ENCODE peak calls at places on chromosomes 4 and X, in ten cellular contexts. One of them, this sample, is unnamed.

GRCh38 chrX:39318497-39319343 is 517.5 kb downstream of the MID1IP1 start:
- DNase-seq in heart left ventricle: peak; percentile 28
- DNase-seq in tibial nerve: no peak
- DNase-seq in suprapubic skin: no peak
- DNase-seq in HCT116: no peak
- DNase-seq in IMR-90: no peak
- DNase-seq in thyroid gland: peak; percentile 8
- DNase-seq in stomach: no peak
- DNase-seq in sigmoid colon: peak; percentile 84
- DNase-seq in transverse colon: no peak
- DNase-seq in this sample: peak; percentile 63

GRCh38 chr4:173666-174314 is 49.5 kb downstream of the ZNF718 start:
- DNase-seq in heart left ventricle: no peak
- DNase-seq in tibial nerve: no peak
- DNase-seq in suprapubic skin: no peak
- DNase-seq in HCT116: no peak
- DNase-seq in IMR-90: no peak
- DNase-seq in thyroid gland: no peak
- DNase-seq in stomach: no peak
- DNase-seq in sigmoid colon: no peak
- DNase-seq in transverse colon: no peak
- DNase-seq in this sample: no peak

GRCh38 chrX:69231903-69232302 is 66.7 kb upstream of the PJA1 start:
- DNase-seq in heart left ventricle: no peak
- DNase-seq in tibial nerve: no peak
- DNase-seq in suprapubic skin: no peak
- DNase-seq in HCT116: no peak
- DNase-seq in IMR-90: no peak
- DNase-seq in thyroid gland: no peak
- DNase-seq in stomach: no peak
- DNase-seq in sigmoid colon: no peak
- DNase-seq in transverse colon: no peak
- DNase-seq in this sample: peak; percentile 17

GRCh38 chr4:74968456-74969164 is 35.7 kb downstream of the PARM1 start:
- DNase-seq in heart left ventricle: no peak
- DNase-seq in tibial nerve: no peak
- DNase-seq in suprapubic skin: no peak
- DNase-seq in HCT116: no peak
- DNase-seq in IMR-90: no peak
- DNase-seq in thyroid gland: no peak
- DNase-seq in stomach: no peak
- DNase-seq in sigmoid colon: no peak
- DNase-seq in transverse colon: no peak
- DNase-seq in this sample: no peak

GRCh38 chr4:179893967-179894590 is 2349.1 kb upstream of the TENM3 start:
- DNase-seq in heart left ventricle: no peak
- DNase-seq in tibial nerve: no peak
- DNase-seq in suprapubic skin: no peak
- DNase-seq in HCT116: no peak
- DNase-seq in IMR-90: peak; percentile 73
- DNase-seq in thyroid gland: no peak
- DNase-seq in stomach: no peak
- DNase-seq in sigmoid colon: no peak
- DNase-seq in transverse colon: no peak
- DNase-seq in this sample: no peak

GRCh38 chr4:160848901-160849735 is 1314.7 kb downstream of the FSTL5 start:
- DNase-seq in heart left ventricle: no peak
- DNase-seq in tibial nerve: no peak
- DNase-seq in suprapubic skin: no peak
- DNase-seq in HCT116: no peak
- DNase-seq in IMR-90: no peak
- DNase-seq in thyroid gland: peak; percentile 71
- DNase-seq in stomach: no peak
- DNase-seq in sigmoid colon: no peak
- DNase-seq in transverse colon: no peak
- DNase-seq in this sample: no peak

GRCh38 chr4:118979712-118980111 is 91.1 kb downstream of the SYNPO2 start:
- DNase-seq in heart left ventricle: no peak
- DNase-seq in tibial nerve: no peak
- DNase-seq in suprapubic skin: no peak
- DNase-seq in HCT116: no peak
- DNase-seq in IMR-90: no peak
- DNase-seq in thyroid gland: no peak
- DNase-seq in stomach: no peak
- DNase-seq in sigmoid colon: no peak
- DNase-seq in transverse colon: no peak
- DNase-seq in this sample: no peak

GRCh38 chrX:110389570-110389969 is 30.9 kb downstream of the RTL9 start:
- DNase-seq in heart left ventricle: no peak
- DNase-seq in tibial nerve: no peak
- DNase-seq in suprapubic skin: no peak
- DNase-seq in HCT116: no peak
- DNase-seq in IMR-90: no peak
- DNase-seq in thyroid gland: no peak
- DNase-seq in stomach: no peak
- DNase-seq in sigmoid colon: no peak
- DNase-seq in transverse colon: no peak
- DNase-seq in this sample: no peak

GRCh38 chr4:1221155-1221870 is 27.6 kb downstream of the CTBP1 start:
- DNase-seq in heart left ventricle: no peak
- DNase-seq in tibial nerve: no peak
- DNase-seq in suprapubic skin: no peak
- DNase-seq in HCT116: no peak
- DNase-seq in IMR-90: no peak
- DNase-seq in thyroid gland: peak; percentile 72
- DNase-seq in stomach: no peak
- DNase-seq in sigmoid colon: no peak
- DNase-seq in transverse colon: no peak
- DNase-seq in this sample: no peak

GRCh38 chr4:154399259-154399974 is 92.2 kb downstream of the DCHS2 start:
- DNase-seq in heart left ventricle: no peak
- DNase-seq in tibial nerve: no peak
- DNase-seq in suprapubic skin: no peak
- DNase-seq in HCT116: no peak
- DNase-seq in IMR-90: peak; percentile 8
- DNase-seq in thyroid gland: no peak
- DNase-seq in stomach: no peak
- DNase-seq in sigmoid colon: no peak
- DNase-seq in transverse colon: no peak
- DNase-seq in this sample: no peak

GRCh38 chr4:165834116-165834515 is 38.9 kb upstream of the TLL1 start:
- DNase-seq in heart left ventricle: no peak
- DNase-seq in tibial nerve: no peak
- DNase-seq in suprapubic skin: no peak
- DNase-seq in HCT116: no peak
- DNase-seq in IMR-90: no peak
- DNase-seq in thyroid gland: no peak
- DNase-seq in stomach: no peak
- DNase-seq in sigmoid colon: no peak
- DNase-seq in transverse colon: no peak
- DNase-seq in this sample: no peak

GRCh38 chr4:117676153-117676552 is 358.1 kb upstream of the NDST3 start:
- DNase-seq in heart left ventricle: no peak
- DNase-seq in tibial nerve: no peak
- DNase-seq in suprapubic skin: no peak
- DNase-seq in HCT116: no peak
- DNase-seq in IMR-90: no peak
- DNase-seq in thyroid gland: no peak
- DNase-seq in stomach: no peak
- DNase-seq in sigmoid colon: no peak
- DNase-seq in transverse colon: no peak
- DNase-seq in this sample: no peak

GRCh38 chrX:104113237-104113965 is 1.1 kb downstream of the ZCCHC18 start:
- DNase-seq in heart left ventricle: peak; percentile 32
- DNase-seq in tibial nerve: no peak
- DNase-seq in suprapubic skin: no peak
- DNase-seq in HCT116: no peak
- DNase-seq in IMR-90: peak; percentile 53
- DNase-seq in thyroid gland: peak; percentile 47
- DNase-seq in stomach: peak; percentile 57
- DNase-seq in sigmoid colon: peak; percentile 69
- DNase-seq in transverse colon: peak; percentile 53
- DNase-seq in this sample: no peak

GRCh38 chr4:165915215-165915614 is 42.2 kb downstream of the TLL1 start:
- DNase-seq in heart left ventricle: no peak
- DNase-seq in tibial nerve: no peak
- DNase-seq in suprapubic skin: no peak
- DNase-seq in HCT116: no peak
- DNase-seq in IMR-90: no peak
- DNase-seq in thyroid gland: no peak
- DNase-seq in stomach: no peak
- DNase-seq in sigmoid colon: no peak
- DNase-seq in transverse colon: no peak
- DNase-seq in this sample: no peak

GRCh38 chr4:95362906-95363578 is 185.7 kb downstream of the UNC5C start:
- DNase-seq in heart left ventricle: no peak
- DNase-seq in tibial nerve: no peak
- DNase-seq in suprapubic skin: no peak
- DNase-seq in HCT116: peak; percentile 32
- DNase-seq in IMR-90: peak; percentile 0
- DNase-seq in thyroid gland: no peak
- DNase-seq in stomach: no peak
- DNase-seq in sigmoid colon: no peak
- DNase-seq in transverse colon: no peak
- DNase-seq in this sample: no peak
- TF ChIP-seq CTCF in heart left ventricle: peak; percentile 19
- TF ChIP-seq CTCF in tibial nerve: no peak
- TF ChIP-seq CTCF in suprapubic skin: no peak
- TF ChIP-seq CTCF in HCT116: peak; percentile 53
- TF ChIP-seq CTCF in IMR-90: no peak
- TF ChIP-seq CTCF in thyroid gland: no peak
- TF ChIP-seq CTCF in stomach: no peak
- TF ChIP-seq CTCF in sigmoid colon: no peak
- TF ChIP-seq CTCF in transverse colon: peak; percentile 4
- TF ChIP-seq CTCF in this sample: no peak

GRCh38 chr4:174266416-174266815 is 17.1 kb downstream of the FBXO8 start:
- DNase-seq in heart left ventricle: no peak
- DNase-seq in tibial nerve: no peak
- DNase-seq in suprapubic skin: no peak
- DNase-seq in HCT116: no peak
- DNase-seq in IMR-90: no peak
- DNase-seq in thyroid gland: no peak
- DNase-seq in stomach: no peak
- DNase-seq in sigmoid colon: no peak
- DNase-seq in transverse colon: no peak
- DNase-seq in this sample: no peak
- H3K4me3 ChIP-seq in heart left ventricle: no peak overlapping the region
- H3K4me3 ChIP-seq in tibial nerve: no peak overlapping the region
- H3K4me3 ChIP-seq in suprapubic skin: no peak overlapping the region
- H3K4me3 ChIP-seq in HCT116: no peak overlapping the region
- H3K4me3 ChIP-seq in IMR-90: no peak overlapping the region
- H3K4me3 ChIP-seq in thyroid gland: no peak overlapping the region
- H3K4me3 ChIP-seq in stomach: no peak overlapping the region
- H3K4me3 ChIP-seq in sigmoid colon: no peak overlapping the region
- H3K4me3 ChIP-seq in transverse colon: no peak overlapping the region
- H3K4me3 ChIP-seq in this sample: no peak overlapping the region

DNA sequence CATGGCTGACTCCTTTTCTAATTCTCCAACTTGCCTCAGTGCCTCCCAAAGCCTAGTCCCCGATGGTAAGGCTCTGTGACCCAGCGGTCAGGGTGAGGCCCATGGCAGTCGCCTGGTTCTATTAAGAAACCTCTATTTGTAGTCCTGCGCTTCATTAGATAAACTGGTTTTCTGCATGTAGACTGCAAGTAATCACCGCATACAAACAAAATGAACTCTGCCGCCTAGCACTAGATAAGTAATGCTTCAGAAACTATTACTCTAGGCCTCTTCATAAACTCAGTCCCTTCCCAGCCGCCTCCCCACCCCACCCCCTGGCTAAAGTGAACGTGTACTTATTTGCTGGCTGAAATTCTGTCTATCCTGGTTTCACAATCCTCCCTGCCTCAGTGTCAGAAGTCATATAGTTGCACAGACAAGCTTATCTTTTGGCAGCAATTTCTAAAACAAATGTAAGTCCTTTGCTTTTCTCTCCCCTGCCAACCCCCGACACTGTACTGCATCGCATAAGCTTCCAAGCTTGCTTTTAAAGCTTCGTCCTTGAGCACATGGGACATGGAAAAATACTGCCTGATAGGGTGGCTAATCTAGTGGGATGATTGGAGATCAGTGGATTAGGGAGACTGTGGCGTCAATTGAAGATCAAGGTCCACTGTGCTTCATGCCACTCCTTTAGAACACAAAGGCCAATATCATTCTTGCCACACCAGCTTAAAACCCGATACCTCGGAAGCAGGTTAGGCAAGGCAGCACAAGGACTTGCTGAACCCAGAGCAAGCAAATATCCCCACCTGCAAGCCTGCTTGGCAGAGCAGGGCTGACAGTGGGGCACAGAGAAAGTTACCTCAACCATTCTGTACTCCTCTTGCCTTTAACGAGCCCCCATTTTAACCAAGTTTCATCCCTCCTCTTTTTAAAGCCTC is 125.8 kb downstream of the IRF2 start:
- DNase-seq in heart left ventricle: no peak
- DNase-seq in tibial nerve: no peak
- DNase-seq in suprapubic skin: no peak
- DNase-seq in HCT116: no peak
- DNase-seq in IMR-90: peak; percentile 90
- DNase-seq in thyroid gland: no peak
- DNase-seq in stomach: peak; percentile 87
- DNase-seq in sigmoid colon: no peak
- DNase-seq in transverse colon: peak; percentile 85
- DNase-seq in this sample: no peak
- TF ChIP-seq POLR2A in heart left ventricle: peak; percentile 20
- TF ChIP-seq POLR2A in tibial nerve: no peak
- TF ChIP-seq POLR2A in suprapubic skin: no peak
- TF ChIP-seq POLR2A in HCT116: no peak
- TF ChIP-seq POLR2A in IMR-90: no peak
- TF ChIP-seq POLR2A in thyroid gland: no peak
- TF ChIP-seq POLR2A in stomach: peak; percentile 7
- TF ChIP-seq POLR2A in sigmoid colon: peak; percentile 26
- TF ChIP-seq POLR2A in transverse colon: peak; percentile 91
- TF ChIP-seq POLR2A in this sample: no peak

DNA sequence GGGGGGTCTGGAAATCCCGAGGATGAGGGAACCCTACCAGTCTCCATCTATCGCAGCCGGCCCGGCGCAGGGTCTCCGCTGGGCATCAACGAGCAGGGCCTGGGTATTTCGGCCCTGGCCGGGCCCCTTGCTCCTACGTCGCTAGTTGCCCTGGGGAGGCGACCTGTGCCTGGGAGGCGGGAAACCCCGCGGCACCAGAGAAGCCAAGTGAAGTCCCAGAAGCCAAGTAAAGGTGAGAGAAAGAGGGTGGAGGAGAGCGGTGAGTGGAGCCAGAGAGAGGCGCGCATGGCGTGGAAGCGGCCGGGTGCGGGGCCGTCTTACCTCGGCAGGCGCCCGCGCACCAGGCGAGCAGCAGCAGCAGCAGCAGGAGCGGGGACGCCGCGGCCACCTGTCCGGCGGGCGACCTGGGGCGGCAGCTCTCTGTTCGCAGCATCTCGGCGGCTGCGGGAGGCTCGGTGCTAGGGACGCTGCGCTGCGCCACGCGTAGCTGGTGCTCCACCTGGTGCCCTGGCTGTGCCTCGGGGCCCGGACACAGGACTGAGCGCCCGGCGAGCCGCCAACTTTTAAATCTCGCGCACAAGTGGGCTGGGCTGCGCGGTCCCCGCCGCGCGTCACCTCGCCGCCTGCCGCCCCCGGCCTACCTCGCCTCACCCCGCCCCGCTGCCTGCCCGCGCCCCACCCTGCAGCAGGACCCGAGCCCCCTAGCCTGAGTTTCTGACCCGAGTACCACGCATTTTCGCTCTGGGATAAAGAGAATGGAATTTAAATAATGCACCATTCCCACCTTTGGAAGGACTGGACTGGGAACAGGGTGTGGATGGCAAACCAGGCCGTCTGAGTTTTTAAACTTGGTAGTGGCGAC is at the start of gene NMU:
- DNase-seq in heart left ventricle: peak; percentile 11
- DNase-seq in tibial nerve: no peak
- DNase-seq in suprapubic skin: peak; percentile 56
- DNase-seq in HCT116: peak; percentile 67
- DNase-seq in IMR-90: no peak
- DNase-seq in thyroid gland: peak; percentile 74
- DNase-seq in stomach: peak; percentile 61
- DNase-seq in sigmoid colon: no peak
- DNase-seq in transverse colon: peak; percentile 54
- DNase-seq in this sample: no peak
- TF ChIP-seq CTCF in heart left ventricle: peak; percentile 25
- TF ChIP-seq CTCF in tibial nerve: no peak
- TF ChIP-seq CTCF in suprapubic skin: no peak
- TF ChIP-seq CTCF in HCT116: no peak
- TF ChIP-seq CTCF in IMR-90: no peak
- TF ChIP-seq CTCF in thyroid gland: no peak
- TF ChIP-seq CTCF in stomach: no peak
- TF ChIP-seq CTCF in sigmoid colon: no peak
- TF ChIP-seq CTCF in transverse colon: no peak
- TF ChIP-seq CTCF in this sample: no peak

This sample was measured in lower leg skin.